ENCODE peak calls at places on chromosome 14, in nine cellular contexts. R, O, Y, J, L, K, X, B and Z are unnamed samples.
A peak's percentile ranks its signal among the peaks of the same experiment; 100 is the strongest.

GRCh38 chr14:66005899-66006434 is 480.2 kb upstream of the CCDC196 start:
- DNase-seq in Y (no peak), R (no peak), B (no peak), K (no peak), O (no peak), L (no peak), J (no peak), X (no peak), Z (no peak)

GRCh38 chr14:94098359-94098758 is 12.2 kb upstream of the IFI27 start:
- DNase-seq in J (no peak), K (no peak), B (no peak), X (no peak), R (no peak), L (peak; percentile 49), Y (no peak), O (no peak), Z (no peak)

GRCh38 chr14:102988054-102988453 is 65.6 kb downstream of the AMN start:
- DNase-seq in L (no peak), K (no peak), X (no peak), Y (no peak), B (no peak), O (no peak), R (no peak), J (no peak), Z (no peak)

GRCh38 chr14:28661171-28661772 is 105.3 kb upstream of the FOXG1 start:
- DNase-seq in O (no peak), L (peak; percentile 49), B (no peak), R (no peak), X (no peak), Y (no peak), K (no peak), J (no peak), Z (no peak)

GRCh38 chr14:24013654-24014514 is 25.2 kb downstream of the DHRS4L2 start:
- DNase-seq in Y (peak; percentile 29), K (peak; percentile 36), J (peak; percentile 47), X (peak; percentile 66), O (peak; percentile 20), R (peak; percentile 71), B (peak; percentile 43), L (peak; percentile 77), Z (peak; percentile 14)

GRCh38 chr14:76274324-76274723 is 101.6 kb upstream of the ESRRB start:
- DNase-seq in L (no peak), K (no peak), B (no peak), Y (no peak), X (no peak), O (no peak), R (no peak), J (no peak), Z (no peak)

GRCh38 chr14:80927385-80927989 is 14.1 kb downstream of the CEP128 start:
- DNase-seq in R (no peak), L (no peak), J (no peak), Y (no peak), O (no peak), K (no peak), B (no peak), X (no peak), Z (no peak)

GRCh38 chr14:61466249-61466904 is 145.0 kb downstream of the PRKCH start:
- DNase-seq in J (no peak), L (peak; percentile 99), X (peak; percentile 76), Y (peak; percentile 89), K (no peak), R (no peak), B (no peak), O (no peak), Z (no peak)

GRCh38 chr14:45091696-45092095 is 7.8 kb downstream of the PRPF39 start:
- DNase-seq in K (no peak), J (no peak), R (no peak), X (no peak), B (no peak), O (no peak), L (peak; percentile 27), Y (no peak), Z (no peak)

GRCh38 chr14:79395061-79395460 is 816.2 kb downstream of the DIO2 start:
- DNase-seq in K (no peak), L (peak; percentile 63), R (no peak), O (no peak), J (no peak), X (no peak), B (no peak), Y (no peak), Z (no peak)

GRCh38 chr14:69315302-69315701 is 55.3 kb downstream of the GALNT16 start:
- DNase-seq in X (no peak), O (no peak), L (peak; percentile 39), B (no peak), R (no peak), K (no peak), Y (no peak), J (no peak), Z (no peak)

GRCh38 chr14:95323917-95324316 is 4.2 kb upstream of the CLMN start:
- DNase-seq in X (no peak), K (no peak), L (no peak), Y (no peak), J (no peak), O (no peak), R (no peak), B (no peak), Z (no peak)

GRCh38 chr14:94346841-94347240 is 23.7 kb upstream of the SERPINA6 start:
- DNase-seq in Y (no peak), R (no peak), B (no peak), J (no peak), X (no peak), O (no peak), L (no peak), K (no peak), Z (no peak)

GRCh38 chr14:67623114-67623513 is 3.4 kb downstream of the ARG2 start:
- DNase-seq in R (no peak), X (no peak), Y (no peak), L (peak; percentile 45), B (no peak), K (no peak), O (peak; percentile 30), J (no peak), Z (no peak)

GRCh38 chr14:45249847-45250575 is 3.0 kb downstream of the MIS18BP1 start:
- DNase-seq in Y (no peak), X (peak; percentile 50), J (no peak), K (no peak), B (no peak), R (no peak), L (peak; percentile 88), O (peak; percentile 56), Z (no peak)